ENCODE peak calls at places on chromosomes 3 and 15, in four cellular contexts. U is Calu3, O is AG08396, L is cardiac fibroblast. Y is an unnamed sample.

GRCh38 chr3:111369953-111370352 is 172.0 kb upstream of the CD96 start:
- DNase-seq in U (no peak), O (no peak), L (no peak), Y (no peak)

GRCh38 chr3:195900426-195901355 is 7.7 kb downstream of the TNK2 start:
- DNase-seq in U (peak; percentile 47), O (peak; percentile 25), L (peak; percentile 86), Y (no peak)

GRCh38 chr3:77038468-77038927 is 1.4 kb upstream of the ROBO2 start:
- DNase-seq in U (peak; percentile 63), O (peak; percentile 80), L (peak; percentile 87), Y (peak; percentile 74)

GRCh38 chr3:24185738-24186384 is 240.8 kb downstream of the NR1D2 start:
- DNase-seq in U (peak; percentile 43), O (peak; percentile 49), L (peak; percentile 86), Y (no peak)

GRCh38 chr3:134307425-134307824 is 56.8 kb upstream of the RYK start:
- DNase-seq in U (no peak), O (no peak), L (no peak), Y (no peak)

GRCh38 chr3:181040030-181040429 is 50.5 kb upstream of the DNAJC19 start:
- DNase-seq in U (no peak), O (no peak), L (no peak), Y (no peak)

GRCh38 chr3:73547427-73548036 is 77.2 kb downstream of the PDZRN3 start:
- DNase-seq in U (no peak), O (peak; percentile 41), L (peak; percentile 93), Y (no peak)

GRCh38 chr3:68943753-68944500 is 11.6 kb upstream of the TAFA4 start:
- DNase-seq in U (no peak), O (no peak), L (no peak), Y (no peak)

GRCh38 chr15:77689821-77690220 is 57.1 kb upstream of the LINGO1 start:
- DNase-seq in U (no peak), O (no peak), L (no peak), Y (no peak)

GRCh38 chr3:177041021-177041729 is 156.1 kb downstream of the TBL1XR1 start:
- DNase-seq in U (no peak), O (peak; percentile 10), L (peak; percentile 93), Y (no peak)

GRCh38 chr3:181629029-181629428 is 82.7 kb upstream of the SOX2 start:
- DNase-seq in U (no peak), O (peak; percentile 4), L (peak; percentile 37), Y (no peak)

GRCh38 chr3:73206006-73206405 is 144.5 kb downstream of the EBLN2 start:
- DNase-seq in U (no peak), O (no peak), L (no peak), Y (no peak)

GRCh38 chr15:25849431-25849921 is 13.7 kb downstream of the ATP10A start:
- DNase-seq in U (no peak), O (peak; percentile 68), L (peak; percentile 85), Y (no peak)

GRCh38 chr3:11915621-11916417 is 69.1 kb upstream of the TAMM41 start:
- DNase-seq in U (no peak), O (no peak), L (no peak), Y (no peak)

GRCh38 chr3:127706785-127707351 is 34.1 kb downstream of the ABTB1 start:
- DNase-seq in U (no peak), O (no peak), L (no peak), Y (no peak)

GRCh38 chr3:37582117-37582516 is 279.6 kb upstream of the CTDSPL start:
- DNase-seq in U (no peak), O (no peak), L (no peak), Y (no peak)

GRCh38 chr15:101288905-101289513 is 6.0 kb downstream of the SNRPA1 start:
- DNase-seq in U (peak; percentile 36), O (peak; percentile 64), L (peak; percentile 71), Y (peak; percentile 63)

GRCh38 chr3:96813134-96813819 is 1.1 kb upstream of the EPHA6 start:
- DNase-seq in U (peak; percentile 88), O (peak; percentile 84), L (peak; percentile 68), Y (peak; percentile 81)

GRCh38 chr15:91917991-91918390 is 64.5 kb downstream of the SLCO3A1 start:
- DNase-seq in U (no peak), O (no peak), L (no peak), Y (no peak)

GRCh38 chr3:180420804-180421203 is 181.2 kb upstream of the TTC14 start:
- DNase-seq in U (no peak), O (no peak), L (no peak), Y (no peak)

GRCh38 chr15:79035111-79035601 is 55.4 kb downstream of the RASGRF1 start:
- DNase-seq in U (no peak), O (peak; percentile 31), L (no peak), Y (peak; percentile 11)

GRCh38 chr3:196942915-196943277 is 568 bp upstream of the NCBP2 start:
- DNase-seq in U (peak; percentile 13), O (peak; percentile 38), L (peak; percentile 51), Y (no peak)

GRCh38 chr3:53495518-53496501 is 1.4 kb downstream of the CACNA1D start:
- DNase-seq in U (peak; percentile 24), O (no peak), L (no peak), Y (no peak)

GRCh38 chr15:32849769-32850668 is 132.2 kb downstream of the GREM1 start:
- DNase-seq in U (no peak), O (peak; percentile 39), L (peak; percentile 86), Y (peak; percentile 71)

GRCh38 chr3:3560566-3561336 is 238.5 kb upstream of the LRRN1 start:
- DNase-seq in U (no peak), O (no peak), L (no peak), Y (no peak)

GRCh38 chr15:67947254-67948039 is 106.7 kb upstream of the PIAS1 start:
- DNase-seq in U (no peak), O (no peak), L (no peak), Y (no peak)

GRCh38 chr15:75109021-75109690 is 85.8 kb downstream of the PPCDC start:
- DNase-seq in U (no peak), O (no peak), L (no peak), Y (no peak)

GRCh38 chr3:36701903-36702374 is 62.4 kb downstream of the DCLK3 start:
- DNase-seq in U (peak; percentile 23), O (peak; percentile 40), L (peak; percentile 58), Y (no peak)

GRCh38 chr3:28860307-28860706 is 420.6 kb upstream of the RBMS3 start:
- DNase-seq in U (no peak), O (no peak), L (peak; percentile 78), Y (no peak)

GRCh38 chr3:62567097-62568021 is 194.0 kb upstream of the FEZF2 start:
- DNase-seq in U (no peak), O (peak; percentile 61), L (peak; percentile 94), Y (no peak)

Y was measured in SW 1271.